ENCODE peak calls at places on chromosomes 12 and 14, in four cellular contexts. C is brain microvascular endothelial cell, V is colonic mucosa, D is GM23338. M is an unnamed sample. For H3K36me3, the result is how much of the 10 kb centered on the place peaks cover.

GRCh38 chr12:50220357-50221061 is 53.3 kb upstream of the CERS5 start:
- DNase-seq in D (no peak), V (no peak), C (peak), M (no peak)

GRCh38 chr12:48000878-48001321 is 3.4 kb downstream of the COL2A1 start:
- DNase-seq in D (peak), C (peak), V (no peak), M (peak)

GRCh38 chr12:89307665-89308253 is 44.5 kb downstream of the DUSP6 start:
- DNase-seq in C (no peak), V (no peak), D (no peak), M (no peak)

GRCh38 chr14:90820958-90821357 is 4.7 kb upstream of the TTC7B start:
- DNase-seq in C (peak), V (no peak), D (no peak), M (peak)

GRCh38 chr12:1605129-1606020 is 11.0 kb upstream of the FBXL14 start:
- DNase-seq in C (peak), D (peak), V (peak), M (no peak)

GRCh38 chr12:43957732-43958131 is 121.9 kb downstream of the TMEM117 start:
- DNase-seq in C (peak), V (no peak), D (peak), M (peak)

GRCh38 chr12:122208073-122208820 is 4.7 kb downstream of the B3GNT4 start:
- DNase-seq in C (no peak), D (no peak), V (no peak), M (no peak)

GRCh38 chr14:66638688-66639087 is 130.7 kb downstream of the GPHN start:
- DNase-seq in V (no peak), C (peak), D (no peak), M (no peak)

GRCh38 chr12:92989715-92990484 is 60.8 kb upstream of the EEA1 start:
- DNase-seq in C (no peak), D (no peak), V (no peak), M (no peak)

GRCh38 chr12:103677905-103678304 is 90.8 kb downstream of the STAB2 start:
- DNase-seq in V (peak), D (no peak), C (no peak), M (no peak)

GRCh38 chr12:52147367-52147972 is 44.3 kb downstream of the KRT80 start:
- DNase-seq in D (no peak), C (peak), V (peak), M (peak)

GRCh38 chr12:5535531-5535930 is 103.6 kb downstream of the NTF3 start:
- DNase-seq in V (no peak), C (no peak), D (no peak), M (no peak)

GRCh38 chr12:6070472-6071257 is 53.8 kb downstream of the VWF start:
- DNase-seq in V (no peak), D (no peak), C (no peak), M (no peak)

GRCh38 chr14:35352274-35353233 is 52.0 kb downstream of the NFKBIA start:
- DNase-seq in V (no peak), C (no peak), D (no peak), M (no peak)
- H3K4me3 ChIP-seq in V (no peak), C (no peak), D (no peak), M (no peak)

DNA sequence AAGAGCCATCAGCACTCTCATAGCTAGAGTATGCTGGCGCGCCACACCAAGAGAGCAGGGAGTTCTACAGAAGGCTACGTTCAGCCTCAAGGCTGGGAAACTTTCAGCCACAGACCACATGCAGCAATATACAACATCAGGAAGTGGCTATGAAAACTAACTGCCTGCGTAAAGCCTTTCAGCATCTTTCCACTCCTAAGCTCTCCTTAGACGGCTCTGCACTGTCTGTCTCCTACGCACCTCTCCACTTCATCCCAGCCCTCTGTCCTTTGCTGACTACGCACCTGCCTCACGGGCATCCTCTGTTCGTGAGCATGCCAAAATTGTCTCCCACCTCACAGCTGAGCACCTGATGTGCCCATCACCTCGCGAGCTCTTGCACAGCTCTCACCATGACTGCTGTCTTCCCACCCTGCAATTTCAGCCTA is 9.7 kb downstream of the MPHOSPH9 start:
- DNase-seq in C (no peak), D (no peak), V (no peak), M (no peak)
- H3K36me3 ChIP-seq in C (under half), D (under half), V (under half), M (under half)

DNA sequence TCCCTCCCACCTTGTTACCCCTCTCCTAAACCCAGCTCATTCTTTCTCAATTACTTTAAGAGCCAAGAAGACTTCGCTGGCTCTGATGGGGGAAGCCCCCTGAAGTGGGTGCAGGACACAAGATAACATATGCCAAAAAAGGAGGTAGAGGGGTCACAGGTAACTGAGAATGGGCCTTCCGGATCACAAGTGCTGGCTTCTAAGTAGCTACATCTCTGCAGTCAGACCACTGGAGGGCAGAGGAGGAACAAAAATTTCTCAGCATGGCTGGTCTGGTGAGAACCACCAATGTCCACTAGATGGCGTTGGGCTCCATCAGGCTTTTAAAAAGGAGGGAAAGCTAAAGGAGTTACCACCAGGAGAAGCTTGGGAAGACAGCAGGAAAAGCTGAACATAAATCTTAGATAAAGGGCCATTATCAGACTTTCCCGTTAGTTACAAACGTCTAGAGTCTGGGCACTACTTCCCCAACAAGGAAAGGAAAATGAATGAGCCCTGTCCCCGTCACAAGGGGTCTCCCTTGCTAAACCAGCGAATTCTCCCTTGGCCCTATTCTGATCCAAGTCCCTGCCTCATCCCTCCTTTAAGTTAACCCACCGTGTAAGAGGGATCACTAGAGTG is 11.6 kb upstream of the CDH24 start:
- DNase-seq in D (peak), C (peak), V (peak), M (peak)
- H3K4me3 ChIP-seq in D (peak), C (peak), V (no peak), M (no peak)

DNA sequence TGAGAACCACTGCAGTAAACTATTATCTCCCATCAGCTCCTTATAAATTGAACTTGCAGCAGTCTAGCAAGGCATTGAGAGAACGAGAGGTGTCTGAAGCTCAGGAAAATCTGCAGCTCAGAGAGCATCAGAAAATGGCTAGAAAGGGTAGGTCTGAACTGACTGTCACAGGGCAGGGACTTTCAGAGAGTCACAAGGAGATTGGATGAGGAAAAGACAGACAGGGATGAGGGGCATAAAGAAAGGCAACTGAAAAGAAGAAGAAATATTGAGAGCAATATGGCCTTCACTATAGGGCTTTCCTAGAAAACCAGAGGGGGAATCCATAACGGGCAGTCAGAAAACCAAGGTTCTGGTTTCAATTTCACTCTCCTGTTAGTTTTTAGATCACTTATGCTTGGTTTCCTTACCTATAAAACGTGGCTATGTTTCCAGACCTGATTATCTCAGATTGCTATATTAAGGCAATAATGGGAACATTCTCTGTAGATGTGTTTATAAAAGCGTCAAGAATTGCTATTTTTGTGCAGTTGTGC is 40.9 kb downstream of the PDE6H start:
- DNase-seq in V (no peak), D (no peak), C (no peak), M (no peak)
- H3K36me3 ChIP-seq in V (under half), D (under half), C (under half), M (under half)

GRCh38 chr14:99200654-99201005 is 71.4 kb downstream of the BCL11B start:
- DNase-seq in V (no peak), D (no peak), C (no peak), M (no peak)

GRCh38 chr14:99199854-99200653 is 71.9 kb downstream of the BCL11B start:
- DNase-seq in V (no peak), D (no peak), C (no peak), M (no peak)

GRCh38 chr14:99203080-99203479 is 68.9 kb downstream of the BCL11B start:
- DNase-seq in V (no peak), D (no peak), C (no peak), M (no peak)

GRCh38 chr14:99202516-99202915 is 69.5 kb downstream of the BCL11B start:
- DNase-seq in V (no peak), C (no peak), D (no peak), M (no peak)

DNA sequence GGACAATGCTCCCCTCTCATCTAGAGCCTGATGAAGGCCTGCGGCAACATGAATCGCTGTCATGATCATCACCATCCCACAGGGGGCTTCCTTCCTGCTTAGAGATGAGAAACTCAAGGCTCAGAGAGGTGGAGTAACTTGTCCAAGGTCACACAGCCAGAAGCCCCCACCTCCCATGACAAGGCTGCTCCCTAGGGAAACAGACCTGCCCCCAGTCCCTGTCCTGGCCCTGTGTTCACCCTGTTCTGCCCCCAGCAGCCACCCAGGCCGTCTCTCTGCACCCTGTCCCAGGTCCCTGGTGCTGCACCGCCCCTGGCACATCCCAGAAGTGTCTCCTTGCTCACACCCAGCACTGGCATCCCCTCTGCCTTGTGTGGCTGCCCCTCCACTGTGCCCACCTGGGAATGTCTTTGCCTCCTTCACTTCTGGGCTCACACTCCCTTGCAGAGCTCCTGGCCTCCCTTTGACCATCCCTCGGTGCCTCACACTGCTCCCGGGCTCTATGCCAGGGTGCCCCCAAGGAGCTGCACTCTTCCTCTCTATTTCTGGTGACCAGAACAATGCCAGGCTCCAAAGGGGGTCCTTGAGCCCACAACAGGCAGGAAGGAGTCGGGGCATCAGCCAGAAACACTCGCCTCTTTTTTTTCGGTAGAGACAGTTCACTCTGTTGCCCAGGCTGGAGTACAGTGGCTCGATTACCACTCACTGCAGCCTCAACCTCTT is 70.5 kb downstream of the BCL11B start:
- DNase-seq in C (no peak), V (no peak), D (peak), M (no peak)
- H3K4me3 ChIP-seq in C (no peak), V (no peak), D (no peak), M (no peak)

GRCh38 chr12:18849080-18849479 is 111.2 kb downstream of the CAPZA3 start:
- DNase-seq in D (no peak), V (no peak), C (peak), M (peak)

GRCh38 chr12:18853570-18854366 is 115.8 kb downstream of the CAPZA3 start:
- DNase-seq in V (no peak), D (no peak), C (no peak), M (no peak)

GRCh38 chr12:18850752-18851151 is 112.8 kb downstream of the CAPZA3 start:
- DNase-seq in D (no peak), V (no peak), C (no peak), M (no peak)

DNA sequence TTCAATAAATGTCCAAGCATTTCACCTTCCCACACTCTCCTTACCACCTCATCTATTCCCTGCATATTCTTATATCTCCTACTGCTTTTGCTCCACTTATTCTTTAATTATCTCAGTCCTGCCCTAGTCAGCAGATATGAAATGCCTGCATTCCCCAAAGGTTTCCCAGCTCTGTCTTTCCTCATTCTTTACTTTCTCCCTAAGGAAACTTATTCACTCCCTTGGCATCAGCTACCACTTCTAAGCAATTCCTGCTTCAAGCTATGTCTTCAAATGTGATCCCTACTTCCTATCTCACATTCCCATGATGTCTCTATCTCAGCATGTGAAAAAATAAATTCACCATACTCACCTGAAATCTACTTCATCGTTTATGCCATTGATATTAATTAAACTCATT is 111.8 kb downstream of the CAPZA3 start:
- DNase-seq in V (no peak), C (no peak), D (no peak), M (no peak)
- H3K36me3 ChIP-seq in V (under half), C (under half), D (under half), M (under half)

GRCh38 chr12:54324617-54325441 is at the start of gene COPZ1:
- DNase-seq in D (peak), C (peak), V (peak), M (peak)

GRCh38 chr12:54329756-54330155 is 4.8 kb downstream of the COPZ1 start:
- DNase-seq in D (peak), V (no peak), C (no peak), M (no peak)

GRCh38 chr12:54331461-54331860 is 6.5 kb downstream of the COPZ1 start:
- DNase-seq in V (no peak), D (no peak), C (no peak), M (no peak)

GRCh38 chr12:54330442-54330841 is 5.5 kb downstream of the COPZ1 start:
- DNase-seq in D (no peak), C (no peak), V (no peak), M (no peak)

DNA sequence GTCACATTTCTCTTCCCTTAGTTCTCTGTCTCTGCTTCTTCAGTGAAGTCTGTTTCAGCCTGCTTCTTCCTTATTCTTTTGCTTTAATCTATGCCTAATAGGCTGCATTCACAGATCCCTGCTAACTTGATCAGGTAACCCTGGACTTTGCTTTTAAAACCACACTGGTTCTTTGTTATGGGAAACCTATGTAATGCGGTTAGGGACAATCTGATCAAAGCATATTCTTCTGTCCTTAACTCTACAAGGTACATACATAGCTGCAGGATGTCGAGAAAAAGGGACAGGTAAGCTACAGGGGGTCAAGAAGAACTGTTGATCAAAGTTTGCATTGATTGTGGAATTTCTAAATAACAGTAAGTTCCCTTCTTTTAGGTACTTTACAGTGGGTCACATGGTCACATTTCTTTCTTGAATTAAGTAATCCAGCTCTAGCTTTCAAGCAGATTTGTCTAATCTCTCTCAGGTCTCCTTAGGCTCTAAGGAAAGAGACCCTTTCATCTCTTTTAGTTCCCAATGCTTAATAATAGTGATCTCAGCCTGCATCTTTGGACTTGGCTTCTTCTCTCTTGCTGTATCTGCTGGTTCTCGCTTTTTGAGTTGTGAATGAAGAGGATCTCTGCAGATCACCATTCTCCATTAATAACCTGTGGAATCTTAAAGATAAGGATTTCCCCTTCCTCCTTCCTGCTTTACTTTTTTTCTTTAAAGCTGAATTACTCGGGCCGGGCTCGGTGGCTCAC is 3.8 kb downstream of the COPZ1 start:
- DNase-seq in D (peak), C (no peak), V (no peak), M (no peak)
- H3K4me3 ChIP-seq in D (no peak), C (no peak), V (no peak), M (no peak)

GRCh38 chr14:93223565-93223964 is 16.5 kb downstream of the UBR7 start:
- DNase-seq in C (no peak), D (peak), V (no peak), M (no peak)

GRCh38 chr14:93220509-93220908 is 13.5 kb downstream of the UBR7 start:
- DNase-seq in C (no peak), D (no peak), V (no peak), M (no peak)

GRCh38 chr14:93214598-93214997 is 7.5 kb downstream of the UBR7 start:
- DNase-seq in C (no peak), D (no peak), V (no peak), M (no peak)

DNA sequence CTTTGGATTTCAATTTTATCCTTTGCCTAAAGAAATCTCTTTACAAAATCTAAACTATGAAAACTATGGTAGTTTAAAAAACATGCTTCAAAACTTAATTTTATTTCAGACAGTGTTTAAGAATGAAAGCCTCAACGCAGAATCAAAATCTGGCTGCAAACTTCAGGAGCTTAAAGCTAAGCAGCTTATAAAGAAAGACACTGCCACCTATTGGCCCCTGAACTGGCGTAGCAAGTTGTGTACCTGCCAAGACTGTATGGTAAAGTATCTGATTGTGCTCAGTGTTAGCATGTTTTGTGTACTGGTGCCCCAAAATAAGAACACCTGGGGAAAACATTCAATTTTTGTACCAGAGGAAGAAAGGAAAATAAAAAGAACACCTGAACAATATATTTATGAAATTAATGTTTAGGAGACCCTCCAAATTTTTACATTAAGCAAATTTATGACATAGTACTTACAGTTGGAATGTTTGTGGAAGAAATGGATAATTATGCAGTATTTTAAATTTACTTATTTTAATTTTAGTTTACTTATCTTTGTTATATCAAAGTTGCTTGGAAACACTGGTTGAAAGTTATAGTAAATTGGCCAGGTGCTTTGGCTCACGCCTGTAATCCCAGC is 12.2 kb downstream of the UBR7 start:
- DNase-seq in C (peak), D (peak), V (peak), M (peak)
- H3K36me3 ChIP-seq in C (under half), D (under half), V (under half), M (under half)

GRCh38 chr14:94451826-94452225 is 774 bp downstream of the SERPINA11 start:
- DNase-seq in C (no peak), V (no peak), D (peak), M (no peak)
- H3K4me3 ChIP-seq in C (no peak), V (no peak), D (peak), M (no peak)

GRCh38 chr14:105439179-105439578 is 19.6 kb downstream of the MTA1 start:
- DNase-seq in C (no peak), D (no peak), V (no peak), M (no peak)

GRCh38 chr14:105439710-105440553 is 20.3 kb downstream of the MTA1 start:
- DNase-seq in C (no peak), V (no peak), D (no peak), M (no peak)

GRCh38 chr14:105442125-105442524 is 22.5 kb downstream of the MTA1 start:
- DNase-seq in C (no peak), V (no peak), D (no peak), M (no peak)

GRCh38 chr14:105440992-105441391 is 21.4 kb downstream of the MTA1 start:
- DNase-seq in D (no peak), C (no peak), V (no peak), M (no peak)

DNA sequence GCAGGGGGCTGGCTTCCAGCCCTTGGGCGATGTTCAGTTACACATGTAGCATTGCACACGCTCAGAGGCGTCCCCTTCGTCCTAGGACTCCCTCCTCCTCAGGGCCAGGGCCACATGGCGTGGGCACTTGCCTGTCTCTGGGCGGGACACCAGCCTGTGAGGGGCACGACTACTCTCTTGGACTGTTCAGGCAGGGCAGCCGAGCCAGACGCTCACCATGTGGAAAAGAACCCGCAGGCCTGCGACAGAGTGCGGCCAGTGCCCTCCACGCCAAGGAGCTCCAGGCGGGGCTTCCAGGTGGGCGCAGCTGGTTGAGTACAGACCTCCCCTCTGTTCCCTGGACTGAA is 20.9 kb downstream of the MTA1 start:
- DNase-seq in C (no peak), V (no peak), D (no peak), M (no peak)
- H3K36me3 ChIP-seq in C (under half), V (under half), D (under half), M (under half)